ENCODE peak calls at places on chromosomes 4 and X, in seven cellular contexts. T is gastrocnemius medialis, Q is endothelial cell of umbilical vein, G is transverse colon, O is H1, H is right lobe of liver, L is NB4. U is an unnamed sample.

GRCh38 chr4:141858437-141858836 is 222.1 kb downstream of the IL15 start:
- DNase-seq in T (no peak), Q (no peak), G (no peak), O (no peak), H (no peak), L (no peak), U (no peak)

GRCh38 chrX:10900585-10901289 is 210.4 kb upstream of the HCCS start:
- DNase-seq in T (no peak), Q (no peak), G (no peak), O (no peak), H (no peak), L (no peak), U (no peak)

GRCh38 chrX:85630901-85631300 is 251.4 kb upstream of the POF1B start:
- DNase-seq in T (no peak), Q (no peak), G (no peak), O (no peak), H (no peak), L (no peak), U (no peak)

GRCh38 chr4:150943126-150943525 is 72.0 kb downstream of the LRBA start:
- DNase-seq in T (no peak), Q (peak), G (no peak), O (no peak), H (no peak), L (no peak), U (no peak)

GRCh38 chr4:75249739-75250138 is 264.5 kb downstream of the RCHY1 start:
- DNase-seq in T (no peak), Q (no peak), G (no peak), O (no peak), H (no peak), L (no peak), U (no peak)

GRCh38 chr4:113732-114131 is 10.6 kb upstream of the ZNF718 start:
- DNase-seq in T (no peak), Q (no peak), G (no peak), O (no peak), H (no peak), L (peak), U (no peak)

GRCh38 chr4:152458801-152459302 is 77.0 kb downstream of the FBXW7 start:
- DNase-seq in T (no peak), Q (no peak), G (no peak), O (no peak), H (no peak), L (peak), U (no peak)

GRCh38 chr4:122458625-122459024 is 2.1 kb upstream of the IL2 start:
- DNase-seq in T (no peak), Q (peak), G (no peak), O (no peak), H (no peak), L (peak), U (peak)

GRCh38 chr4:79620627-79621026 is 212.6 kb upstream of the GK2 start:
- DNase-seq in T (no peak), Q (no peak), G (no peak), O (no peak), H (no peak), L (no peak), U (no peak)

GRCh38 chr4:79626102-79626501 is 218.1 kb upstream of the GK2 start:
- DNase-seq in T (no peak), Q (no peak), G (no peak), O (no peak), H (no peak), L (no peak), U (no peak)

GRCh38 chr4:79621061-79621460 is 213.0 kb upstream of the GK2 start:
- DNase-seq in T (no peak), Q (no peak), G (no peak), O (no peak), H (no peak), L (no peak), U (no peak)

DNA sequence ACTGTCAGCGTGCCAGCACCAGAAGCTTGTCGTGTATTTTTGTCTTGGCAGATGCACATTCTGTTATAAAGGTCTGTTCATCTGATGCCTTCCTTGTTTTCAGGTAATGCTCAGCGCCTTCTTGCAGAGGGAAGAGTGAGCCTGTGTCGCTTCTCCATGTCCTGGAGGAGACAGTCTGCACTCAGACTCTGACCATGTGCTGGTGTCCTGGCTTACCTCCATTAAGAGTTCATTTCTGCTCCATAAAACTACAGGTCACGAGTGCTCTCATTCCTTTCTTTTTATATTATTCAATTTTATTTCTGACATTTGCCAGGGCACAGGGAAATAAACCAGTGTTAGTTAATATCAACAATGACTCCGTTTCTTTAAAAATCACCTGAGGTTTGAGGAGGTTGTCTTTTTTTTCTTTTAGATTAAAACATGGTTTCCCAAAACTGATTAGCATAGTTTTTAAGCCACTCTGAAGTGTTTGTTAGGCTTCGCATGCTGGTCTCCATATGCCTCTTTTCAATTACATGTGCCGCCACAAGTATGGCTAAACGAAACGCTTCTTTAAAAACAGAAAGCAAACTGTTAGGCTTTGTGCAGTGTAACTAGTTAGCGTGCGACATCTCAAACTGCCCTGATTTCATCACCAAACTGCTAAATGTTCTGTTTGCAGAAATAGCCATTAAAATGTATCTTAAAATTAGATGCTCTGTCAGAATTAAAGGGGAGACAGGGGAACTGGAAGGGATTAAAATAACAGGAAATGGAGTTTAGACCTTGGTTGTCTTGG is 215.3 kb upstream of the GK2 start:
- DNase-seq in T (no peak), Q (no peak), G (no peak), O (no peak), H (no peak), L (no peak), U (no peak)
- TF ChIP-seq POLR2A in T (no peak), Q (no peak), G (no peak), O (no peak), H (no peak), L (no peak), U (no peak)

GRCh38 chrX:34886011-34886410 is 56.6 kb upstream of the FAM47B start:
- DNase-seq in T (no peak), Q (no peak), G (no peak), O (no peak), H (no peak), L (no peak), U (no peak)
- TF ChIP-seq CTCF in T (no peak), Q (no peak), G (no peak), O (no peak), H (no peak), L (no peak), U (no peak)

GRCh38 chrX:989959-990510 is 222.4 kb downstream of the CRLF2 start:
- DNase-seq in T (peak), Q (no peak), G (peak), O (no peak), H (peak), L (peak), U (peak)
- TF ChIP-seq POLR2A in T (no peak), Q (no peak), G (no peak), O (no peak), H (no peak), L (no peak), U (no peak)

GRCh38 chrX:102517331-102517730 is 792 bp upstream of the TMSB15A start:
- DNase-seq in T (no peak), Q (peak), G (no peak), O (no peak), H (no peak), L (peak), U (no peak)
- TF ChIP-seq CTCF in T (no peak), Q (no peak), G (no peak), O (no peak), H (no peak), L (no peak), U (no peak)